ENCODE peak calls at places on chromosomes 13 and 19, in nine cellular contexts. C is OCI-LY7, M is hepatocyte, D is MM.1S, J is PC-3, G is GM23248, F is HCT116, O is SK-N-SH, S is GM23338. P is an unnamed sample.

GRCh38 chr13:112112534-112113276 is 45.8 kb downstream of the SOX1 start:
- DNase-seq in J (no peak), M (no peak), D (no peak), F (no peak), C (no peak), G (no peak), S (no peak), O (no peak), P (no peak)

GRCh38 chr13:96984061-96984508 is 10.2 kb downstream of the OXGR1 start:
- DNase-seq in D (peak; percentile 95), S (peak; percentile 69), J (peak; percentile 69), F (no peak), G (peak; percentile 16), C (no peak), M (peak; percentile 61), O (peak; percentile 57), P (peak; percentile 62)

GRCh38 chr19:49593233-49594113 is 2.5 kb downstream of the PRR12 start:
- DNase-seq in G (peak; percentile 96), F (peak; percentile 89), O (peak; percentile 99), D (peak; percentile 94), C (peak; percentile 96), J (peak; percentile 95), S (peak; percentile 99), M (peak; percentile 95), P (peak; percentile 97)

GRCh38 chr13:30972888-30973377 is 40.5 kb downstream of the TEX26 start:
- DNase-seq in O (no peak), D (no peak), J (peak; percentile 52), G (peak; percentile 35), F (no peak), M (peak; percentile 56), C (no peak), S (no peak), P (no peak)

GRCh38 chr19:41991025-41991424 is 3.0 kb downstream of the ATP1A3 start:
- DNase-seq in C (no peak), S (no peak), F (no peak), G (no peak), O (no peak), J (no peak), D (no peak), M (no peak), P (peak; percentile 21)

GRCh38 chr13:112970552-112971287 is 1.7 kb downstream of the MCF2L start:
- DNase-seq in C (no peak), S (no peak), M (no peak), J (no peak), D (no peak), G (no peak), F (no peak), O (no peak), P (no peak)

GRCh38 chr19:8307400-8307964 is 676 bp downstream of the CD320 start:
- DNase-seq in O (peak; percentile 67), J (peak; percentile 42), S (peak; percentile 45), F (no peak), D (peak; percentile 11), G (peak; percentile 42), M (no peak), C (peak; percentile 37), P (peak; percentile 49)

GRCh38 chr13:40388617-40389016 is 277.8 kb downstream of the FOXO1 start:
- DNase-seq in O (no peak), J (peak; percentile 68), M (no peak), C (peak; percentile 96), S (no peak), G (no peak), F (no peak), D (peak; percentile 77), P (no peak)

DNA sequence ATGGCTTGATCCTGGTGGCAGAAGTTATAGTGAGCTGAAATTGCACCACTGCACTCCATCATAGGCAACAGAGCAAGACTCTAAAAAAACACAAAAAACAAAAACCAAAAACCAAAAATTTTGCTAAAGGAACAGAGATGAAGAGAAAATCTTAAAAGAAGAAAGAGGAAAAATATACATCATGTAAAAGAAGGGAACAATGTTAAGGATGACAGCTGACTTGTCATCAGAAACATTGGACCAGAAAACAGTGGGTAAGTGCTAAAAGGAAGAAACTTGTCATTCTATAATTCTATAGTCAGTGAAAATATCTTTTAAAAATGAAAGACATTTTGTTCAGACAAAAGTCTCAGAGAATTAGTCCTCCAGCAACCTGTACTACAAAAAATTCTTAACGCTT is 93.8 kb downstream of the WASF3 start:
- DNase-seq in D (no peak), O (no peak), J (no peak), C (no peak), F (no peak), M (no peak), S (no peak), G (peak; percentile 8), P (no peak)
- TF ChIP-seq EZH2phosphoT487 in D (no peak), O (no peak), J (no peak), C (no peak), F (no peak), M (no peak), S (no peak), G (no peak), P (no peak)

GRCh38 chr13:73943137-73943964 is 190.9 kb downstream of the KLF12 start:
- DNase-seq in J (no peak), F (no peak), D (no peak), M (no peak), C (no peak), S (no peak), O (peak; percentile 16), G (peak; percentile 27), P (no peak)
- H3K4me1 ChIP-seq in J (peaks cover 17% of the 10 kb centered on the region), F (peaks cover 5% of the 10 kb centered on the region), D (peaks cover 2% of the 10 kb centered on the region), M (no peaks in the 10 kb centered on the region), C (peaks cover 17% of the 10 kb centered on the region), S (peaks cover 17% of the 10 kb centered on the region), O (peaks cover 51% of the 10 kb centered on the region), G (peaks cover 35% of the 10 kb centered on the region), P (peaks cover 29% of the 10 kb centered on the region)

DNA sequence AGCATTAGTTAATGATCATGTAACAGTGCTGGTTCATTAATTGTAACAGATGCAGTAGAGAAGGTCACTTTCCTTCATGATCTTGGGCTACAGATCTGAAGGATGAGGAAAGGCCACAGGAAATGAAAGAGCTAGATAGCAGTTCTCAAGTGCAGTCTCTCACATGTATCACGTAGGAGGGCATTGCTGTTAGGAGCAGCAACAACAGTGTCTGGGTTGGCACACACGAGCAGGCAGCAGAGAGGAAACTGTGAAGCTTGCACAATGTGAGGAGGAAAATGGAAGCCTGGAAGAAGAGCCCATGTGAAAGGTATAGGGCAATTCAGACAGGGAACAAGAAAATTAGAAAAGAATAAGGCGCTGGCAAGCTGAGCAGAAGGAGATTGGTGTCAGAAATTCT is 1741.5 kb downstream of the PCDH9 start:
- DNase-seq in J (no peak), C (no peak), O (no peak), F (no peak), G (no peak), M (no peak), D (peak; percentile 26), S (no peak), P (no peak)
- H3K4me2 ChIP-seq in J (no peak overlapping the region), C (peak overlapping the region; percentile 22), O (no peak overlapping the region), F (no peak overlapping the region), G (no peak overlapping the region), M (no peak overlapping the region), D (no peak overlapping the region), S (no peak overlapping the region), P (no peak overlapping the region)

GRCh38 chr13:104086759-104087158 is 1020.5 kb upstream of the SLC10A2 start:
- DNase-seq in O (no peak), F (no peak), C (no peak), M (no peak), S (no peak), G (no peak), D (no peak), J (no peak), P (no peak)

GRCh38 chr13:104086205-104086604 is 1020.0 kb upstream of the SLC10A2 start:
- DNase-seq in J (no peak), F (no peak), G (no peak), D (no peak), C (no peak), S (no peak), M (no peak), O (peak; percentile 20), P (no peak)

DNA sequence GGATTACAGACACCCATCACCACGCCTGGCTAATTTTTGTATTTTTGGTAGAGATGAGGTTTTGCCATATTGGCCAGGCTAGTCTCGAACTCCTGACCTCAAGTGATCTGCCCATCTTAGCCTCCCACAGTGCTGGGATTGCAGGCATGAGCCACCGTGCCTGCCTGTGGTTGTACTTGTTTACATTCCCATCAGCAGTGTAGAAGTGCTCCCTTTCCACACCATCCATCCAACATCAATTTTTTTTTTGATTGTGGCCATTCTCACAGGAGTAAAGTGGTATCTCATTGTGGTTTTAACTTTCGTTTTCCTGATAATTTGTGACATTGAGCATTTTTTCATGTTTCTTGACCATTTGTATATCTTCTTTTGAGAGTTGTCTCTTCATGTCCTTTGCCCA is 1019.4 kb upstream of the SLC10A2 start:
- DNase-seq in O (no peak), S (no peak), G (no peak), M (no peak), C (no peak), D (no peak), F (no peak), J (no peak), P (no peak)
- TF ChIP-seq EZH2phosphoT487 in O (no peak), S (no peak), G (no peak), M (no peak), C (no peak), D (no peak), F (no peak), J (no peak), P (no peak)

DNA sequence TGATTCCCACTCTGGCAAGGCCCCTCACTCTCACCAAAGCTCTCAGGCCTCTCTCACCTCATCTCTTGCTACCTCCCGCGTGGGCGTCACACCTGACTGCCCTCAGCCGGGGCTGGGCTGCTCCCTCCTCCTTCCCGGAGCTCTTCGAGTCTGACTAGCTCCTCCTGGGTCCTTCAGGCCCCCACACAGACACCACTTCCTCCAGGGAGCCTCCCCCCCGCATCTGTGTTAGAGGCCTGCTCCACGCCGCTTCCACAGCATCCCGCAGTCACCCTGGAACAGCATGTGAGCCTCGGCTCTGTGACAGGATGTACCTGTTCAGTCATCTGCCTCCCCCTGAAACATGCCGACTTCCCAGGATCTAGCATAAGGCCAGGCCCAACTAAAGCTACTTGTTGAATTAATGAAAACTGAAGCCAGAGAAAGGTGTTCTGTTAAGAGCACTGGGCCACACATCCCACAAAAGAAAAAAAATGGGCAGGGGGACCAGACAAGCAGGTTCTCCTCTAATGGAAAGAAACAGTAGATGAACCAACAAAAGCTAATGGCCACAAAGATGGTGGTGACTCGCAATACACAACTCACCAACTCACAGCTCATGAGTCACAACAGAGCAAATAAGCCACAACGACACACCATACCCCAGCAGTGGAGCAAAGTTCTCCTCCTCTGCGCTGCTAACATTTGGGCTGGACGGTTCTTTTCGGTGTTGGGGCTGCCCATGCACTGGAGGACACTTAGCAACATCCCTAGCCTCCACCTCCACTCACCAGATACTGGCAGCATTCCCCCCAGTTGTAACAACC is 3.0 kb downstream of the PPP6R1 start:
- DNase-seq in M (no peak), C (peak; percentile 73), O (no peak), S (no peak), F (no peak), D (peak; percentile 33), J (peak; percentile 95), G (peak; percentile 74), P (no peak)
- H3K4me1 ChIP-seq in M (peaks cover 25% of the 10 kb centered on the region), C (peaks cover 63% of the 10 kb centered on the region), O (peaks cover 26% of the 10 kb centered on the region), S (peaks cover 30% of the 10 kb centered on the region), F (peaks cover 41% of the 10 kb centered on the region), D (peaks cover 25% of the 10 kb centered on the region), J (peaks cover 66% of the 10 kb centered on the region), G (peaks cover 26% of the 10 kb centered on the region), P (peaks cover 20% of the 10 kb centered on the region)

GRCh38 chr13:51781246-51782022 is 22.5 kb downstream of the DHRS12 start:
- DNase-seq in J (peak; percentile 60), C (peak; percentile 51), D (no peak), M (peak; percentile 44), G (peak; percentile 56), S (peak; percentile 74), O (peak; percentile 63), F (peak; percentile 18), P (peak; percentile 64)
- H3K4me2 ChIP-seq in J (no peak overlapping the region), C (peak overlapping the region; percentile 12), D (no peak overlapping the region), M (no peak overlapping the region), G (no peak overlapping the region), S (no peak overlapping the region), O (no peak overlapping the region), F (no peak overlapping the region), P (no peak overlapping the region)